ENCODE peak calls at places on chromosome 19, in eight cellular contexts. T is sigmoid colon; R is stomach; J is activated CD8-positive, alpha-beta T cell treated with anti-CD3 and anti-CD28 coated beads for 36 hours; I is B cell; S is mucosa of descending colon; Q is BJ; P is IMR-90. H is an unnamed sample.

GRCh38 chr19:53894736-53895135 is 12.7 kb downstream of the PRKCG start:
- DNase-seq in P (no peak), R (no peak), I (no peak), J (no peak), T (no peak), Q (no peak), S (no peak), H (no peak)

GRCh38 chr19:27740396-27740795 is 1472.6 kb downstream of the UQCRFS1 start:
- DNase-seq in S (no peak), T (no peak), R (peak; percentile 15), Q (no peak), J (no peak), P (no peak), I (no peak), H (no peak)

GRCh38 chr19:38267780-38268430 is 3.5 kb downstream of the SPINT2 start:
- DNase-seq in P (no peak), S (no peak), T (no peak), I (no peak), R (peak; percentile 81), J (no peak), Q (no peak), H (no peak)

GRCh38 chr19:42360787-42361544 is 29.1 kb downstream of the CNFN start:
- DNase-seq in S (no peak), I (no peak), T (no peak), P (no peak), J (no peak), Q (no peak), R (no peak), H (no peak)

GRCh38 chr19:873084-874019 is 13.9 kb downstream of the CFD start:
- DNase-seq in P (peak; percentile 31), S (peak; percentile 88), R (no peak), Q (no peak), I (peak; percentile 83), T (no peak), J (peak; percentile 86), H (peak; percentile 31)

GRCh38 chr19:35320285-35320706 is 8.7 kb upstream of the CD22 start:
- DNase-seq in P (no peak), J (no peak), Q (no peak), R (no peak), S (no peak), I (peak; percentile 62), T (no peak), H (no peak)

GRCh38 chr19:46000497-46001246 is 5.4 kb downstream of the CCDC61 start:
- DNase-seq in S (peak; percentile 78), J (peak; percentile 79), Q (no peak), P (no peak), T (no peak), I (peak; percentile 76), R (peak; percentile 79), H (no peak)

GRCh38 chr19:51375504-51376221 is 3.2 kb upstream of the NKG7 start:
- DNase-seq in J (peak; percentile 77), S (no peak), T (no peak), Q (no peak), I (no peak), P (no peak), R (no peak), H (no peak)

GRCh38 chr19:55459950-55460657 is 1.3 kb downstream of the ISOC2 start:
- DNase-seq in P (peak; percentile 31), I (no peak), S (no peak), R (no peak), T (no peak), J (no peak), Q (no peak), H (no peak)

GRCh38 chr19:12194827-12195500 is 32.1 kb downstream of the ZNF136 start:
- DNase-seq in T (peak; percentile 94), R (peak; percentile 90), P (peak; percentile 6), J (peak; percentile 93), S (peak; percentile 85), Q (no peak), I (peak; percentile 85), H (no peak)

GRCh38 chr19:45640849-45641273 is 1.7 kb upstream of the EML2 start:
- DNase-seq in Q (no peak), I (no peak), S (peak; percentile 70), T (no peak), R (peak; percentile 50), P (no peak), J (peak; percentile 79), H (no peak)

GRCh38 chr19:46860846-46861690 is at the start of gene ARHGAP35:
- DNase-seq in R (no peak), S (peak; percentile 73), T (no peak), J (no peak), Q (no peak), I (peak; percentile 95), P (no peak), H (peak; percentile 68)

GRCh38 chr19:55069137-55069858 is 6.3 kb upstream of the RDH13 start:
- DNase-seq in R (peak; percentile 81), J (no peak), Q (no peak), I (no peak), S (peak; percentile 88), P (no peak), T (no peak), H (no peak)

GRCh38 chr19:21922276-21922675 is 86.3 kb upstream of the ZNF43 start:
- DNase-seq in S (no peak), Q (no peak), J (no peak), P (no peak), T (no peak), I (no peak), R (no peak), H (no peak)

GRCh38 chr19:40806385-40807146 is 7.6 kb downstream of the EGLN2 start:
- DNase-seq in S (peak; percentile 79), T (peak; percentile 92), R (peak; percentile 62), I (peak; percentile 74), P (peak; percentile 95), Q (peak; percentile 86), J (peak; percentile 90), H (peak; percentile 92)

GRCh38 chr19:21519488-21519887 is 14.1 kb downstream of the ZNF429 start:
- DNase-seq in J (no peak), R (no peak), Q (no peak), P (no peak), I (peak; percentile 14), T (no peak), S (no peak), H (no peak)

GRCh38 chr19:17530586-17530985 is 19.1 kb downstream of the PGLS start:
- DNase-seq in S (no peak), P (no peak), T (no peak), I (no peak), R (no peak), Q (no peak), J (no peak), H (no peak)

GRCh38 chr19:53818756-53819155 is 5.4 kb downstream of the NLRP12 start:
- DNase-seq in J (no peak), S (no peak), Q (no peak), R (no peak), I (no peak), P (no peak), T (no peak), H (no peak)

GRCh38 chr19:27971071-27971470 is 1241.9 kb downstream of the UQCRFS1 start:
- DNase-seq in Q (no peak), S (no peak), J (no peak), P (no peak), T (no peak), R (no peak), I (no peak), H (no peak)

GRCh38 chr19:17797397-17798201 is 2.7 kb downstream of the B3GNT3 start:
- DNase-seq in R (peak; percentile 90), S (peak; percentile 83), I (no peak), J (peak; percentile 78), T (no peak), P (no peak), Q (no peak), H (no peak)

GRCh38 chr19:41133260-41133659 is 19.0 kb downstream of the CYP2F1 start:
- DNase-seq in Q (no peak), I (no peak), S (no peak), R (no peak), J (no peak), T (no peak), P (no peak), H (no peak)

GRCh38 chr19:7820588-7820987 is 9.4 kb upstream of the EVI5L start:
- DNase-seq in R (no peak), S (no peak), T (no peak), P (no peak), J (no peak), I (no peak), Q (no peak), H (no peak)

GRCh38 chr19:49497790-49498106 is 1.5 kb downstream of the RPS11 start:
- DNase-seq in I (no peak), P (no peak), T (no peak), S (no peak), Q (no peak), J (no peak), R (no peak), H (no peak)

GRCh38 chr19:57558525-57558924 is 1.1 kb downstream of the ZNF550 start:
- DNase-seq in R (no peak), Q (no peak), P (peak; percentile 35), I (no peak), J (no peak), T (no peak), S (no peak), H (no peak)
- TF ChIP-seq CTCF in R (no peak), Q (peak; percentile 23), P (peak; percentile 28), I (no peak), J (no peak), T (no peak), S (no peak), H (no peak)

GRCh38 chr19:15280048-15280725 is 47.9 kb upstream of the EPHX3 start:
- DNase-seq in Q (no peak), I (no peak), P (peak; percentile 71), T (no peak), J (no peak), R (no peak), S (no peak), H (no peak)

GRCh38 chr19:15283141-15283885 is 49.0 kb downstream of the BRD4 start:
- DNase-seq in I (no peak), S (no peak), R (no peak), Q (no peak), P (peak; percentile 59), J (peak; percentile 50), T (peak; percentile 77), H (peak; percentile 59)

GRCh38 chr19:15282311-15282705 is 50.0 kb downstream of the BRD4 start:
- DNase-seq in J (no peak), P (no peak), R (no peak), S (no peak), Q (no peak), I (no peak), T (no peak), H (no peak)

GRCh38 chr19:15279326-15279904 is 47.2 kb upstream of the EPHX3 start:
- DNase-seq in S (no peak), T (no peak), J (no peak), I (no peak), Q (no peak), R (no peak), P (no peak), H (no peak)

GRCh38 chr19:15280915-15281683 is 48.9 kb upstream of the EPHX3 start:
- DNase-seq in R (peak; percentile 75), T (peak; percentile 94), I (no peak), J (no peak), P (peak; percentile 89), S (peak; percentile 79), Q (no peak), H (no peak)
- TF ChIP-seq CTCF in R (no peak), T (no peak), I (no peak), J (no peak), P (peak; percentile 42), S (no peak), Q (peak; percentile 46), H (peak; percentile 16)

GRCh38 chr19:32339988-32340874 is 5.2 kb upstream of the ZNF507 start:
- DNase-seq in I (peak; percentile 55), Q (no peak), R (peak; percentile 82), J (peak; percentile 72), T (peak; percentile 70), S (no peak), P (peak; percentile 27), H (no peak)
- TF ChIP-seq CTCF in I (peak; percentile 80), Q (peak; percentile 76), R (peak; percentile 71), J (peak; percentile 66), T (peak; percentile 55), S (peak; percentile 87), P (peak; percentile 60), H (peak; percentile 79)

GRCh38 chr19:6087074-6087506 is 23.2 kb downstream of the RFX2 start:
- DNase-seq in T (no peak), Q (no peak), I (peak; percentile 56), P (no peak), R (no peak), S (no peak), J (peak; percentile 64), H (no peak)
- TF ChIP-seq CTCF in T (no peak), Q (no peak), I (no peak), P (no peak), R (no peak), S (no peak), J (no peak), H (no peak)